ENCODE peak calls at places on chromosome 22, in five cellular contexts. One of them, this sample, is unnamed.

GRCh38 chr22:25084405-25085107 is 115.1 kb upstream of the CRYBB3 start:
- DNase-seq in IMR-90: no peak
- DNase-seq in A549: no peak
- DNase-seq in K562: no peak
- DNase-seq in H1: no peak
- DNase-seq in this sample: no peak

GRCh38 chr22:48803993-48804810 is 1023.5 kb downstream of the BRD1 start:
- DNase-seq in IMR-90: no peak
- DNase-seq in A549: no peak
- DNase-seq in K562: no peak
- DNase-seq in H1: no peak
- DNase-seq in this sample: no peak

GRCh38 chr22:19868773-19869471 is 14.2 kb upstream of the GNB1L start:
- DNase-seq in IMR-90: no peak
- DNase-seq in A549: no peak
- DNase-seq in K562: no peak
- DNase-seq in H1: peak
- DNase-seq in this sample: no peak

GRCh38 chr22:49763138-49763537 is 64.5 kb downstream of the BRD1 start:
- DNase-seq in IMR-90: no peak
- DNase-seq in A549: no peak
- DNase-seq in K562: no peak
- DNase-seq in H1: no peak
- DNase-seq in this sample: no peak

GRCh38 chr22:43378011-43378704 is 33.7 kb upstream of the MPPED1 start:
- DNase-seq in IMR-90: peak
- DNase-seq in A549: no peak
- DNase-seq in K562: no peak
- DNase-seq in H1: no peak
- DNase-seq in this sample: peak

GRCh38 chr22:50014655-50015401 is 2.3 kb upstream of the IL17REL start:
- DNase-seq in IMR-90: no peak
- DNase-seq in A549: no peak
- DNase-seq in K562: no peak
- DNase-seq in H1: peak
- DNase-seq in this sample: no peak

GRCh38 chr22:43148581-43148980 is 2.8 kb upstream of the TSPO start:
- DNase-seq in IMR-90: no peak
- DNase-seq in A549: no peak
- DNase-seq in K562: no peak
- DNase-seq in H1: no peak
- DNase-seq in this sample: no peak

GRCh38 chr22:22614065-22614464 is 30.3 kb upstream of the GGTLC2 start:
- DNase-seq in IMR-90: no peak
- DNase-seq in A549: no peak
- DNase-seq in K562: peak
- DNase-seq in H1: no peak
- DNase-seq in this sample: no peak

GRCh38 chr22:49261616-49262015 is 566.1 kb downstream of the BRD1 start:
- DNase-seq in IMR-90: no peak
- DNase-seq in A549: no peak
- DNase-seq in K562: no peak
- DNase-seq in H1: no peak
- DNase-seq in this sample: no peak

GRCh38 chr22:26751217-26751616 is 93.8 kb downstream of the MIAT start:
- DNase-seq in IMR-90: no peak
- DNase-seq in A549: peak
- DNase-seq in K562: no peak
- DNase-seq in H1: peak
- DNase-seq in this sample: no peak

GRCh38 chr22:17664414-17665045 is 26.0 kb downstream of the BCL2L13 start:
- DNase-seq in IMR-90: no peak
- DNase-seq in A549: no peak
- DNase-seq in K562: no peak
- DNase-seq in H1: no peak
- DNase-seq in this sample: peak

GRCh38 chr22:35538801-35539321 is 1.8 kb upstream of the RASD2 start:
- DNase-seq in IMR-90: no peak
- DNase-seq in A549: peak
- DNase-seq in K562: no peak
- DNase-seq in H1: peak
- DNase-seq in this sample: no peak

GRCh38 chr22:19565921-19566598 is 41.9 kb upstream of the CLDN5 start:
- DNase-seq in IMR-90: no peak
- DNase-seq in A549: no peak
- DNase-seq in K562: peak
- DNase-seq in H1: no peak
- DNase-seq in this sample: no peak

GRCh38 chr22:17655289-17655688 is 16.7 kb downstream of the BCL2L13 start:
- DNase-seq in IMR-90: no peak
- DNase-seq in A549: no peak
- DNase-seq in K562: no peak
- DNase-seq in H1: no peak
- DNase-seq in this sample: no peak

GRCh38 chr22:42742940-42743339 is 22.3 kb upstream of the A4GALT start:
- DNase-seq in IMR-90: no peak
- DNase-seq in A549: no peak
- DNase-seq in K562: peak
- DNase-seq in H1: peak
- DNase-seq in this sample: no peak

GRCh38 chr22:24118689-24119384 is 62.5 kb upstream of the SUSD2 start:
- DNase-seq in IMR-90: no peak
- DNase-seq in A549: no peak
- DNase-seq in K562: no peak
- DNase-seq in H1: no peak
- DNase-seq in this sample: no peak

DNA sequence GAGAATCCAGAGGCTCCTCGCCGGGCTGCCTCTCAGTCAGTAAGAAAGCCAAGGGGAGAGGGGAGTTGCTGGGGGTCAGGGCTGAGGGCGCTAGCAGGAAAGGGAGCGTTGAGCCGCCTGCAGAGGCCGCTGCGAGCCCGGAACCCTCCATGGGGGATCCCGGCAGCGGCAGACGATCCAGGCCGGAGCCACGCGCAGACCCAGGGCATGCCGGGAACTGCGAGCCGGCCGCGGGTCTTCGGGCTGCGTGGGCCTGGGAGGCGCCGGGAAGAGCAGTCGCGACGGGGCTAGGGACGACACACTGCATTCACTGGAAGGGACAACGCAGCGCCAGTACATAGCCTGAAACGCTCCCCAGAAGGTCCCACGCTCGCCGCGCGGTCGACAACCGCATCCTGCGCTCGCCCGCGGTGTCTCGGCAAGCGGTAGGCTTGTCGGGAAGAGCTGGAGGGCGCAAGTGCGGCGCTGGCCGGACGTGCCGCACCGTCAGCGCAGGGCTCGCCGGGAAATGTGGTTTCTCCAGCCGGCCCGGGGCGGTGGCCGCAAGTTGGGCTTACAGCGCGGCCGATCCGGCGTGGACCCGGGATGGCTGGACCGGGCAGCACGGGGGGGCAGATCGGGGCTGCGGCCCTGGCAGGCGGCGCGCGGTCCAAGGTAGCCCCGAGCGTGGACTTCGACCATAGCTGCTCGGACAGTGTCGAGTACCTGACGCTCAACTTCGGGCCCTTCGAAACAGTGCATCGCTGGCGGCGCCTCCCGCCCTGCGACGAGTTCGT is at the start of gene LZTR1:
- DNase-seq in IMR-90: peak
- DNase-seq in A549: peak
- DNase-seq in K562: peak
- DNase-seq in H1: peak
- DNase-seq in this sample: peak
- TF ChIP-seq MAFK in IMR-90: no peak
- TF ChIP-seq MAFK in A549: no peak
- TF ChIP-seq MAFK in K562: peak
- TF ChIP-seq MAFK in H1: no peak
- TF ChIP-seq MAFK in this sample: no peak

GRCh38 chr22:46295277-46295971 is 1.2 kb upstream of the GTSE1 start:
- DNase-seq in IMR-90: no peak
- DNase-seq in A549: no peak
- DNase-seq in K562: no peak
- DNase-seq in H1: no peak
- DNase-seq in this sample: no peak
- TF ChIP-seq MAFK in IMR-90: no peak
- TF ChIP-seq MAFK in A549: no peak
- TF ChIP-seq MAFK in K562: no peak
- TF ChIP-seq MAFK in H1: no peak
- TF ChIP-seq MAFK in this sample: no peak

GRCh38 chr22:45314789-45315188 is 5.1 kb downstream of the FAM118A start:
- DNase-seq in IMR-90: no peak
- DNase-seq in A549: no peak
- DNase-seq in K562: peak
- DNase-seq in H1: no peak
- DNase-seq in this sample: no peak
- TF ChIP-seq MAFK in IMR-90: no peak
- TF ChIP-seq MAFK in A549: no peak
- TF ChIP-seq MAFK in K562: no peak
- TF ChIP-seq MAFK in H1: no peak
- TF ChIP-seq MAFK in this sample: no peak

GRCh38 chr22:31241936-31242335 is 29.8 kb downstream of the LIMK2 start:
- DNase-seq in IMR-90: peak
- DNase-seq in A549: no peak
- DNase-seq in K562: no peak
- DNase-seq in H1: no peak
- DNase-seq in this sample: no peak

GRCh38 chr22:31246687-31247086 is 34.6 kb downstream of the LIMK2 start:
- DNase-seq in IMR-90: no peak
- DNase-seq in A549: no peak
- DNase-seq in K562: no peak
- DNase-seq in H1: no peak
- DNase-seq in this sample: no peak

GRCh38 chr22:31244943-31245451 is 32.9 kb downstream of the LIMK2 start:
- DNase-seq in IMR-90: no peak
- DNase-seq in A549: no peak
- DNase-seq in K562: no peak
- DNase-seq in H1: no peak
- DNase-seq in this sample: no peak

GRCh38 chr22:31243339-31244043 is 31.4 kb downstream of the LIMK2 start:
- DNase-seq in IMR-90: no peak
- DNase-seq in A549: no peak
- DNase-seq in K562: no peak
- DNase-seq in H1: no peak
- DNase-seq in this sample: no peak

GRCh38 chr22:31244044-31244942 is 32.2 kb downstream of the LIMK2 start:
- DNase-seq in IMR-90: peak
- DNase-seq in A549: peak
- DNase-seq in K562: no peak
- DNase-seq in H1: no peak
- DNase-seq in this sample: peak
- TF ChIP-seq MAFK in IMR-90: no peak
- TF ChIP-seq MAFK in A549: no peak
- TF ChIP-seq MAFK in K562: no peak
- TF ChIP-seq MAFK in H1: no peak
- TF ChIP-seq MAFK in this sample: no peak

GRCh38 chr22:33710326-33710725 is 209.9 kb downstream of the LARGE1 start:
- DNase-seq in IMR-90: no peak
- DNase-seq in A549: no peak
- DNase-seq in K562: no peak
- DNase-seq in H1: no peak
- DNase-seq in this sample: no peak

GRCh38 chr22:33715221-33715620 is 205.1 kb downstream of the LARGE1 start:
- DNase-seq in IMR-90: no peak
- DNase-seq in A549: no peak
- DNase-seq in K562: no peak
- DNase-seq in H1: no peak
- DNase-seq in this sample: no peak

GRCh38 chr22:33717694-33718396 is 202.4 kb downstream of the LARGE1 start:
- DNase-seq in IMR-90: no peak
- DNase-seq in A549: no peak
- DNase-seq in K562: no peak
- DNase-seq in H1: no peak
- DNase-seq in this sample: no peak

GRCh38 chr22:33720166-33720878 is 200.0 kb downstream of the LARGE1 start:
- DNase-seq in IMR-90: no peak
- DNase-seq in A549: no peak
- DNase-seq in K562: no peak
- DNase-seq in H1: no peak
- DNase-seq in this sample: peak

GRCh38 chr22:33715626-33716025 is 204.7 kb downstream of the LARGE1 start:
- DNase-seq in IMR-90: no peak
- DNase-seq in A549: no peak
- DNase-seq in K562: no peak
- DNase-seq in H1: no peak
- DNase-seq in this sample: no peak
- TF ChIP-seq MAFK in IMR-90: no peak
- TF ChIP-seq MAFK in A549: no peak
- TF ChIP-seq MAFK in K562: no peak
- TF ChIP-seq MAFK in H1: no peak
- TF ChIP-seq MAFK in this sample: no peak

DNA sequence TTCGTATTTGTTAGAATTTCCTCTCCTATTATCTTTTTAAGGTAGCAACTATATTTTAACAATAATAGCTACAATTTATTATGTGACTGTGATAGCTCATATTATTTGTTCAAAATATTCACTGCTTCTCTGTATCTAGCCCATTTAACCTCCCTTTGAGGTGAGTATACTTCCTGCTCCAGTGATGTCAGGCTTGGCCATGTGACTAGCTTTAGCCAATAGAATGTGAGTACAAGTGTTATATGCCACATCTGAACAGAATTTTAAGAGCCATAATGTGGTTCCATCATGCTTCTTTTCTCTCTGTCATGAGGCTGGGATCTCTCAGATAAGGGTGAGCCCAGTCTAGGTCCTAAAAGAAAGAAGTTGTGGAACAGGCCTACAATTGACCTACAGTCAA is 217.6 kb downstream of the TTC28 start:
- DNase-seq in IMR-90: no peak
- DNase-seq in A549: no peak
- DNase-seq in K562: no peak
- DNase-seq in H1: no peak
- DNase-seq in this sample: no peak
- TF ChIP-seq MAFK in IMR-90: no peak
- TF ChIP-seq MAFK in A549: no peak
- TF ChIP-seq MAFK in K562: no peak
- TF ChIP-seq MAFK in H1: no peak
- TF ChIP-seq MAFK in this sample: no peak

GRCh38 chr22:40620464-40621046 is 16.0 kb downstream of the MRTFA start:
- DNase-seq in IMR-90: peak
- DNase-seq in A549: peak
- DNase-seq in K562: peak
- DNase-seq in H1: no peak
- DNase-seq in this sample: no peak
- TF ChIP-seq MAFK in IMR-90: no peak
- TF ChIP-seq MAFK in A549: no peak
- TF ChIP-seq MAFK in K562: peak
- TF ChIP-seq MAFK in H1: no peak
- TF ChIP-seq MAFK in this sample: no peak

GRCh38 chr22:29722151-29722550 is 2.3 kb downstream of the CABP7 start:
- DNase-seq in IMR-90: no peak
- DNase-seq in A549: no peak
- DNase-seq in K562: no peak
- DNase-seq in H1: no peak
- DNase-seq in this sample: no peak
- TF ChIP-seq MAFK in IMR-90: no peak
- TF ChIP-seq MAFK in A549: no peak
- TF ChIP-seq MAFK in K562: no peak
- TF ChIP-seq MAFK in H1: no peak
- TF ChIP-seq MAFK in this sample: no peak

This sample was measured in HepG2.